ENCODE peak calls at places on chromosome 16, in seven cellular contexts. X is CD4-positive, alpha-beta memory T cell; Z is NCI-H2081; N is astrocyte of the spinal cord; D is cardiac fibroblast; J is Caki2; W is iris pigment epithelial cell. G is an unnamed sample.

GRCh38 chr16:27316038-27316680 is 2.4 kb downstream of the IL4R start:
- DNase-seq in X (no peak), Z (no peak), N (no peak), D (no peak), J (no peak), W (no peak), G (no peak)

GRCh38 chr16:50643192-50643591 is 37.9 kb downstream of the SNX20 start:
- DNase-seq in X (no peak), Z (no peak), N (no peak), D (no peak), J (no peak), W (no peak), G (no peak)

GRCh38 chr16:47507701-47508100 is 46.6 kb downstream of the PHKB start:
- DNase-seq in X (no peak), Z (no peak), N (no peak), D (peak), J (no peak), W (peak), G (no peak)

GRCh38 chr16:51268237-51268636 is 117.2 kb upstream of the SALL1 start:
- DNase-seq in X (no peak), Z (no peak), N (no peak), D (no peak), J (no peak), W (no peak), G (no peak)

GRCh38 chr16:68790130-68790761 is 53.1 kb upstream of the TANGO6 start:
- DNase-seq in X (no peak), Z (no peak), N (peak), D (peak), J (peak), W (peak), G (no peak)

GRCh38 chr16:48546774-48547173 is 63.2 kb downstream of the N4BP1 start:
- DNase-seq in X (no peak), Z (no peak), N (no peak), D (no peak), J (no peak), W (no peak), G (no peak)

GRCh38 chr16:21166561-21166961 is 8.1 kb downstream of the LDAF1 start:
- DNase-seq in X (no peak), Z (no peak), N (peak), D (no peak), J (peak), W (peak), G (no peak)

GRCh38 chr16:4404967-4405696 is 11.3 kb downstream of the CORO7 start:
- DNase-seq in X (no peak), Z (no peak), N (no peak), D (no peak), J (no peak), W (no peak), G (no peak)

GRCh38 chr16:8872967-8873865 is 4.4 kb upstream of the CARHSP1 start:
- DNase-seq in X (no peak), Z (no peak), N (no peak), D (no peak), J (no peak), W (no peak), G (no peak)

GRCh38 chr16:21997693-21998480 is 3.0 kb downstream of the PDZD9 start:
- DNase-seq in X (no peak), Z (no peak), N (no peak), D (peak), J (no peak), W (no peak), G (no peak)

GRCh38 chr16:8946544-8946943 is 17.2 kb downstream of the USP7 start:
- DNase-seq in X (no peak), Z (no peak), N (no peak), D (no peak), J (no peak), W (no peak), G (peak)

GRCh38 chr16:66467611-66468010 is 40.5 kb downstream of the BEAN1 start:
- DNase-seq in X (no peak), Z (no peak), N (no peak), D (no peak), J (no peak), W (no peak), G (no peak)